ENCODE peak calls at places on chromosomes 5 and 9, in ten cellular contexts. U is heart right ventricle; X is CD4-positive, CD25-positive, alpha-beta regulatory T cell; E is HCT116; P is heart left ventricle; O is mesendoderm; G is RWPE2; S is spleen; H is PC-3; Z is lower lobe of right lung. Q is an unnamed sample.

GRCh38 chr5:5532306-5533076 is 110.0 kb downstream of the ICE1 start:
- DNase-seq in U (no peak), X (no peak), E (no peak), P (no peak), O (no peak), G (no peak), S (no peak), H (no peak), Z (no peak), Q (no peak)

GRCh38 chr9:20357207-20357503 is 265.1 kb downstream of the MLLT3 start:
- DNase-seq in U (no peak), X (no peak), E (no peak), P (no peak), O (no peak), G (no peak), S (no peak), H (no peak), Z (no peak), Q (no peak)

GRCh38 chr5:151471276-151471675 is 23.9 kb downstream of the SLC36A1 start:
- DNase-seq in U (no peak), X (no peak), E (no peak), P (no peak), O (no peak), G (no peak), S (no peak), H (no peak), Z (no peak), Q (no peak)

GRCh38 chr9:7790819-7791182 is 8.8 kb downstream of the DMAC1 start:
- DNase-seq in U (no peak), X (no peak), E (no peak), P (no peak), O (no peak), G (no peak), S (no peak), H (no peak), Z (no peak), Q (no peak)

GRCh38 chr5:59673438-59674058 is 220.0 kb downstream of the PDE4D start:
- DNase-seq in U (no peak), X (peak; percentile 24), E (peak; percentile 8), P (no peak), O (peak; percentile 58), G (no peak), S (no peak), H (peak; percentile 70), Z (no peak), Q (no peak)

GRCh38 chr9:86350006-86350755 is 4.0 kb downstream of the TUT7 start:
- DNase-seq in U (no peak), X (no peak), E (no peak), P (no peak), O (no peak), G (no peak), S (no peak), H (no peak), Z (no peak), Q (no peak)

GRCh38 chr9:78682206-78682605 is 385.3 kb downstream of the PSAT1 start:
- DNase-seq in U (no peak), X (no peak), E (no peak), P (no peak), O (no peak), G (no peak), S (no peak), H (no peak), Z (no peak), Q (no peak)

GRCh38 chr9:89153618-89154017 is 25.0 kb downstream of the SHC3 start:
- DNase-seq in U (no peak), X (no peak), E (peak; percentile 16), P (no peak), O (no peak), G (no peak), S (no peak), H (peak; percentile 81), Z (no peak), Q (no peak)

GRCh38 chr5:36502608-36503007 is 103.8 kb upstream of the SLC1A3 start:
- DNase-seq in U (no peak), X (no peak), E (no peak), P (no peak), O (no peak), G (no peak), S (no peak), H (peak; percentile 96), Z (no peak), Q (no peak)

GRCh38 chr9:82273121-82273520 is 284.5 kb downstream of the SPATA31D1 start:
- DNase-seq in U (no peak), X (no peak), E (no peak), P (no peak), O (no peak), G (no peak), S (no peak), H (peak; percentile 42), Z (no peak), Q (no peak)

GRCh38 chr9:5110867-5111681 is 74.4 kb downstream of the INSL6 start:
- DNase-seq in U (no peak), X (no peak), E (no peak), P (no peak), O (no peak), G (peak; percentile 56), S (peak; percentile 69), H (no peak), Z (no peak), Q (peak; percentile 57)

GRCh38 chr9:97427885-97428284 is 16.0 kb downstream of the TDRD7 start:
- DNase-seq in U (no peak), X (no peak), E (no peak), P (no peak), O (no peak), G (no peak), S (no peak), H (no peak), Z (no peak), Q (no peak)

GRCh38 chr5:141478321-141478945 is 2.7 kb downstream of the PCDHGC3 start:
- DNase-seq in U (no peak), X (no peak), E (no peak), P (no peak), O (peak; percentile 57), G (no peak), S (no peak), H (no peak), Z (peak; percentile 87), Q (peak; percentile 91)

GRCh38 chr9:85420750-85421149 is 321.0 kb downstream of the AGTPBP1 start:
- DNase-seq in U (no peak), X (no peak), E (no peak), P (no peak), O (peak; percentile 95), G (no peak), S (no peak), H (no peak), Z (no peak), Q (no peak)

GRCh38 chr5:78235289-78235688 is 59.2 kb downstream of the AP3B1 start:
- DNase-seq in U (no peak), X (no peak), E (no peak), P (no peak), O (no peak), G (no peak), S (no peak), H (no peak), Z (no peak), Q (no peak)

GRCh38 chr5:112795944-112796678 is 58.4 kb downstream of the APC start:
- DNase-seq in U (no peak), X (no peak), E (no peak), P (no peak), O (peak; percentile 13), G (no peak), S (no peak), H (peak; percentile 21), Z (no peak), Q (no peak)

GRCh38 chr5:10579537-10580521 is 16.0 kb downstream of the ANKRD33B start:
- DNase-seq in U (no peak), X (no peak), E (no peak), P (no peak), O (no peak), G (no peak), S (peak; percentile 68), H (no peak), Z (no peak), Q (no peak)

GRCh38 chr5:72117281-72117680 is 10.0 kb downstream of the MAP1B start:
- DNase-seq in U (no peak), X (no peak), E (no peak), P (no peak), O (no peak), G (no peak), S (no peak), H (no peak), Z (no peak), Q (no peak)
- H3K27ac ChIP-seq in U (no peak overlapping the region), X (no peak overlapping the region), E (no peak overlapping the region), P (no peak overlapping the region), O (no peak overlapping the region), G (no peak overlapping the region), S (no peak overlapping the region), H (no peak overlapping the region), Z (no peak overlapping the region), Q (no peak overlapping the region)

DNA sequence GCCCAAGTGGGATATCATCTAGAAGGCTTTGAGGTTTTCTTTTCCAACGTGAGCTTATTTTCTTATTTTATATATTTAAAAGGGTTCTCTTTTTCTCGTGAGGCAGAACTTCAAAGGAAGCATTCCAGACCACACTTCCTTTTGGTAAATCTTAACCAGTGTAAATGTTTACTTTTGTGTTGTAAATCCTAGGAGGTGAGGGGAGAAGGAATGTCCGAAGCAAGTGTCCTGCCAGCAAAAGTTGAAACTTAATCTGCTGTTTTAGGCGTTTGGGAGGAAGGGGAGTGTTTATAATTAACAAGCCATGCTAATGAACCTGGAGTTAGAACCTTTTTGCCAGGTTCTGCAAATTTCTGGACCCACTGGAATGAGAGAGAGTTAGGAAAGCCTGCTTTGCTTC is 37.9 kb downstream of the WWC1 start:
- DNase-seq in U (no peak), X (no peak), E (no peak), P (no peak), O (no peak), G (no peak), S (no peak), H (peak; percentile 57), Z (no peak), Q (no peak)
- H3K27ac ChIP-seq in U (no peak overlapping the region), X (no peak overlapping the region), E (no peak overlapping the region), P (no peak overlapping the region), O (peak overlapping the region; percentile 65), G (peak overlapping the region; percentile 96), S (no peak overlapping the region), H (peak overlapping the region; percentile 21), Z (peak overlapping the region; percentile 42), Q (peak overlapping the region; percentile 61)

GRCh38 chr5:672329-673139 is 20.6 kb downstream of the TPPP start:
- DNase-seq in U (peak; percentile 87), X (peak; percentile 83), E (no peak), P (peak; percentile 85), O (peak; percentile 95), G (peak; percentile 80), S (peak; percentile 77), H (peak; percentile 90), Z (peak; percentile 87), Q (peak; percentile 79)
- H3K27ac ChIP-seq in U (no peak overlapping the region), X (peak overlapping the region; percentile 78), E (no peak overlapping the region), P (peak overlapping the region; percentile 31), O (no peak overlapping the region), G (no peak overlapping the region), S (no peak overlapping the region), H (peak overlapping the region; percentile 88), Z (peak overlapping the region; percentile 68), Q (no peak overlapping the region)

DNA sequence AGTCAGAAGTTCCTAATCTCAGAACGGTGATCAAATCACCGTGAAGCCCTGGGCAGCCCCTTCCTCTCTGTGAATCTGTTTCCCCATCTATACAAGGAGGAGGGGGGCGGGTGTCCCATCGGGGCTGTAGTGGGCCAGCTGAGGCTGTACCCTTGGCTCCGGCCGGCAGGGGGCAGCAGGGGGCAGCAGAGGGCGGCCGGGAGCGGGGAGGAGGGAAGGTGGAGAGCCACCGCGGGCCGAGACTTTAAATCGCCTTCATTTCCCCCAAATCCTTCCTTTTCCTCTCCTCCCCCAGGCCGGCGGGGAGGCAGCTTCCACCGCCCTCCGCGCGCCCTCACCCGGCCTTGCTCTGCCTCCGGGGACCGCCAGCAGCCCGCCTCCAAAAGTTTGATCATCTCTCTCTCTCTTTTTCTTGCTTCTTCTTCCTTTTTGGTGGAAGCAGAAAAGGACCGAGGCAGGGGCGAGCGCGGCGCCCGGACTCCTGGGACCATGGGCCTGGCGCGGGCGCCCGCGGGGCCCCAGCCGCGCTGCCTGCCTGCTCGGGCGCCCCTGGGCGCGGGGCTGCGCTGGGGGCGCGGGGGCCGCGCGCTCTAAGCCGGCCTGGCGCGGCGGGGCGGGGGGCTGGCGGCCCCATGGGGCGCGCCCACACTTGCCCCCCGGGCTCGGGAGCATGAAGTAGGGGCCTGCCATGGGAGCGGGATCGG is at the start of gene COL27A1:
- DNase-seq in U (peak; percentile 89), X (peak; percentile 59), E (peak; percentile 19), P (peak; percentile 86), O (peak; percentile 90), G (no peak), S (peak; percentile 93), H (peak; percentile 67), Z (peak; percentile 85), Q (peak; percentile 91)
- H3K27ac ChIP-seq in U (peak within 1 kb of the TSS; percentile 76), X (no peak within 1 kb of the TSS), E (peak within 1 kb of the TSS; percentile 31), P (no peak within 1 kb of the TSS), O (peak within 1 kb of the TSS; percentile 2), G (peak within 1 kb of the TSS; percentile 59), S (peak within 1 kb of the TSS; percentile 42), H (no peak within 1 kb of the TSS), Z (no peak within 1 kb of the TSS), Q (no peak within 1 kb of the TSS)

Q was measured in upper lobe of right lung.